ENCODE peak calls at places on chromosomes 16 and 17, in four cellular contexts. O, R, E and Y are unnamed samples.

GRCh38 chr16:56372938-56373337 is 52.4 kb downstream of the AMFR start:
- DNase-seq in O (no peak), R (no peak), E (no peak), Y (no peak)

GRCh38 chr16:46650224-46650623 is 29.0 kb upstream of the SHCBP1 start:
- DNase-seq in O (no peak), R (no peak), E (no peak), Y (no peak)

GRCh38 chr16:15885560-15886001 is 2.8 kb downstream of the CEP20 start:
- DNase-seq in O (no peak), R (no peak), E (no peak), Y (no peak)

GRCh38 chr17:40023590-40024292 is 8.5 kb downstream of the CSF3 start:
- DNase-seq in O (no peak), R (no peak), E (no peak), Y (no peak)

GRCh38 chr17:44002141-44002848 is 2.1 kb upstream of the NAGS start:
- DNase-seq in O (no peak), R (no peak), E (peak), Y (no peak)

GRCh38 chr17:42133461-42134041 is 10.9 kb downstream of the HSPB9 start:
- DNase-seq in O (no peak), R (peak), E (no peak), Y (no peak)

GRCh38 chr17:71423871-71424546 is 696.8 kb upstream of the SOX9 start:
- DNase-seq in O (peak), R (no peak), E (peak), Y (no peak)

GRCh38 chr17:297758-298157 is 54.8 kb downstream of the RPH3AL start:
- DNase-seq in O (no peak), R (no peak), E (no peak), Y (no peak)

GRCh38 chr16:14199624-14200023 is 128.5 kb downstream of the MRTFB start:
- DNase-seq in O (no peak), R (no peak), E (peak), Y (no peak)

GRCh38 chr17:81915331-81915730 is 2.6 kb downstream of the SIRT7 start:
- DNase-seq in O (no peak), R (no peak), E (no peak), Y (no peak)